ENCODE peak calls at places on chromosomes 4 and X, in eight cellular contexts. U is endodermal cell; K is adipocyte; N is naive thymus-derived CD4-positive, alpha-beta T cell; W is pancreas; I is IMR-90; J is neural progenitor cell; F is Peyer's patch. E is an unnamed sample.

GRCh38 chr4:8431553-8431952 is 9.0 kb downstream of the ACOX3 start:
- DNase-seq in U (no peak), K (no peak), N (no peak), W (no peak), I (no peak), J (no peak), F (no peak), E (no peak)

GRCh38 chr4:91826186-91826585 is 477.6 kb upstream of the GRID2 start:
- DNase-seq in U (no peak), K (peak), N (no peak), W (no peak), I (no peak), J (no peak), F (no peak), E (no peak)

GRCh38 chr4:98283219-98284199 is 22.3 kb downstream of the RAP1GDS1 start:
- DNase-seq in U (no peak), K (no peak), N (no peak), W (no peak), I (peak), J (no peak), F (no peak), E (no peak)

GRCh38 chr4:139175647-139176298 is 1.2 kb downstream of the ELF2 start:
- DNase-seq in U (no peak), K (peak), N (no peak), W (no peak), I (peak), J (peak), F (no peak), E (peak)

GRCh38 chrX:31021537-31021936 is 50.3 kb downstream of the FTHL17 start:
- DNase-seq in U (no peak), K (no peak), N (no peak), W (no peak), I (no peak), J (no peak), F (no peak), E (no peak)

GRCh38 chr4:1240721-1241465 is 8.0 kb downstream of the CTBP1 start:
- DNase-seq in U (no peak), K (no peak), N (no peak), W (no peak), I (no peak), J (no peak), F (peak), E (no peak)

GRCh38 chr4:74320559-74321118 is 12.4 kb downstream of the EPGN start:
- DNase-seq in U (peak), K (peak), N (peak), W (peak), I (peak), J (peak), F (peak), E (peak)

GRCh38 chrX:46587158-46587557 is 13.6 kb downstream of the CHST7 start:
- DNase-seq in U (no peak), K (peak), N (no peak), W (no peak), I (peak), J (no peak), F (no peak), E (no peak)

DNA sequence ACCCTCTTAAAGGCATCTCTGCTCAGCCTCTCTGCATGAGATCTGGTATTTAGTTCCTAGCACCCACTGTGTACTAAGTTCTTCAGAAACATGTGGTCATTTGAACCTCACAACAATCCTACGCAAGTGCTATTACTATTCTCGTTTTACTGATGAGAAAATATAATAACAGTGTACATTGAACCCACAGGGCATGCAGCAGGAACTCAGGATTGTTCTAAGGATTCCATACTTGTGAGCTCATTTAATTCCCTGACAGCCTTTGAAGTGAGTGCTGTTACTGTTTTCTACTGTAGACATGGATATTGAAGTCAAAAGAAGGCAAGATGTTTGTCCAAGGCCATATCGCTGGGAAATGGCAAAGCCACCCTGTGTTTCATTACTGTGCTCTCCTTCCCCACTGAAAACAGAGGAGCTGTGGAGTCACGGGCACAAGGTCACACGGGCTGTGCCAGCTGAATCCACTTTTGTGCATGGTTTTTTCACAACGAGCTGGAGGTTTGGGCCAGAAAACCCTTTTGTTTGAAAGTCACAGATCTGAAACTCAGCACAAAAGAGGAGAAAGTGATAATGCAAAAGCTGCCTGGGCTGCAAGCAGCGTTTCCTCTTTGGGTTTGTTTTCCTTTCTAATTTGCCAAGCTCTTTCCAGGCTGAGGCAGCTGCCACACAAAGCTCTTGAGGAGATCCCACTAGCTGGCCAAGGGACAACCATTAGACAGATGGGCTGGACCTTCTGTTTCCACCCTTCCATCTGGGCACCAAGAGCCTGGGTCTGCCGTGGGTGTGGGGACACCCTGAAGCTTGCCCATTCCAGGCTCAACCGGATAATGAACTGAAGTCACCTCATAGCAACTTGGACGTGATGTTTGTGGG is 194.9 kb upstream of the C1QTNF7 start:
- DNase-seq in U (no peak), K (peak), N (no peak), W (no peak), I (peak), J (no peak), F (no peak), E (no peak)
- H3K4me3 ChIP-seq in U (no peak), K (no peak), N (peak), W (no peak), I (no peak), J (no peak), F (no peak), E (no peak)

GRCh38 chr4:22554670-22555069 is 38.8 kb upstream of the ADGRA3 start:
- DNase-seq in U (no peak), K (no peak), N (no peak), W (no peak), I (no peak), J (no peak), F (no peak), E (no peak)
- H3K4me3 ChIP-seq in U (no peak), K (no peak), N (no peak), W (no peak), I (no peak), J (no peak), F (no peak), E (no peak)

DNA sequence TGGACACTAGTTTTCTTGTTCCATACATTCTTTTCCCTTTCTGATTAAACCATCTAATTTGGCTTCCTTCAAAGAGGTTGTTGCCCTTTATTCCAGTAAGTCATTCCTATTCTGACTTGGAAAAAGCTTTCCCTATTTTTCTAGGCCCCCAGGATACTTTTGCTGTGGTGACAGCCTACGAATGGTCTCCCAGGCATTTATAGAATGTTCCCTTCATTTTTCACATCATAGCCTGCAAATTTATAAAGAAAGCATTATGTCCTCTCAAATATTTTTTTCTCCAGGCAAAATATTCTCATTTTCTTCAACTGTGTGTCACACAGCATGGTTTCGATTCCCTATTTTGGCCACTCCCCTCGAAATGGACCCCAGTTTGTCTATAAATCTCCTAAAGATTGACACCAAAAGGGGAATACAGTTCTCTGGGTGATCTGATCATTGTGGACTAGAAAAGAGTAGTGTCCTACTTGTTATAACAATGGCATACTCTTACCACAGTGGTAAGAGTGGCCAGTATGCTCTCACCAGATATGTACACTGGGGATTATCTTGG is 41.6 kb upstream of the BMP2K start:
- DNase-seq in U (no peak), K (peak), N (no peak), W (no peak), I (no peak), J (no peak), F (no peak), E (no peak)
- H3K4me3 ChIP-seq in U (no peak), K (no peak), N (no peak), W (no peak), I (no peak), J (no peak), F (no peak), E (no peak)

GRCh38 chrX:24471808-24472207 is 6.7 kb downstream of the PDK3 start:
- DNase-seq in U (no peak), K (no peak), N (no peak), W (no peak), I (no peak), J (no peak), F (no peak), E (no peak)
- H3K4me3 ChIP-seq in U (no peak), K (no peak), N (no peak), W (no peak), I (no peak), J (no peak), F (no peak), E (no peak)

GRCh38 chr4:17616283-17616682 is 1.8 kb downstream of the MED28 start:
- DNase-seq in U (no peak), K (no peak), N (no peak), W (no peak), I (no peak), J (no peak), F (no peak), E (no peak)
- H3K4me3 ChIP-seq in U (peak), K (peak), N (peak), W (no peak), I (no peak), J (peak), F (no peak), E (no peak)

DNA sequence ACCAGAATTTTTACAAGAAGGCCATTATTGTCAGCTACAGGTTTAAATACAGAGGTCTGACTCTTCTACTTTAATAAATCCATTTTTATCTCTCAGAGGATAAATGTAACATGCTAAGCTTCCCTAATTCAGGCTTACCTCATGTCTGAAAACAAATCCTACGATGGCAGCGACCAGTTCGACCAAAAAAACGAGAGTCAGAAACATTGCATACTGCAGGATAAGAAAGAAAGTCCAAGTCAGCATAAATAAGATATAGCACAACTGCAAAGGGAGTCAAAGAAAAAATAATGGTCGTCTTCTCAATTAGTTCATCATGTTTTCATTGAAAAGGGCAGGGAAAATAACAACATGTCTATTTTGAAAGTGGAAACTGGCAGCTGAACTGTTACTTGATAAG is 1.6 kb downstream of the TSPAN6 start:
- DNase-seq in U (no peak), K (no peak), N (no peak), W (no peak), I (no peak), J (no peak), F (no peak), E (no peak)
- H3K4me3 ChIP-seq in U (peak), K (peak), N (no peak), W (no peak), I (no peak), J (peak), F (no peak), E (no peak)

GRCh38 chr4:125546272-125546671 is 231.5 kb downstream of the FAT4 start:
- DNase-seq in U (no peak), K (no peak), N (no peak), W (no peak), I (no peak), J (no peak), F (no peak), E (no peak)

GRCh38 chr4:125550769-125551168 is 236.0 kb downstream of the FAT4 start:
- DNase-seq in U (no peak), K (no peak), N (no peak), W (no peak), I (no peak), J (no peak), F (no peak), E (no peak)

GRCh38 chr4:125551451-125551850 is 236.7 kb downstream of the FAT4 start:
- DNase-seq in U (no peak), K (no peak), N (no peak), W (no peak), I (no peak), J (no peak), F (no peak), E (no peak)

GRCh38 chr4:125551967-125552366 is 237.2 kb downstream of the FAT4 start:
- DNase-seq in U (no peak), K (no peak), N (no peak), W (no peak), I (no peak), J (no peak), F (no peak), E (no peak)

DNA sequence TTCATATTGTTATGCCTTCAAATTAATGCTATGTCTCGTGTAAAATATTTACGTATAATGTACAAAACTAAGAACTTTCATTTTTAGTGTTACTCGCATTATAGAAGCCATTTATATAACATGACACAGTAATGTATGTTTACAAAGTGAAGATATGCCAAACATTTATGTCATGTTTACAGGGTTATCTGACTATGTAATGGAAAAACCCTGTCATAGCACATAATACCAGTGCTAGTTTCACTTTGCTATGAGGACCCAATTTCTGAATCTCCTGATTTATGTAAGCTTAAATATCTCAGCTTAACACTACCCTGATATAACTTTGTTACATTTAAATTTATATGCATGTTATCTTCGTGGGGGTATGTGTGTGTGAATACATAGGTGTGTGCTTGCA is 233.1 kb downstream of the FAT4 start:
- DNase-seq in U (no peak), K (peak), N (no peak), W (no peak), I (peak), J (no peak), F (no peak), E (no peak)
- H3K4me3 ChIP-seq in U (no peak), K (no peak), N (no peak), W (no peak), I (no peak), J (no peak), F (no peak), E (no peak)

GRCh38 chrX:57821703-57822375 is 88.4 kb downstream of the ZXDA start:
- DNase-seq in U (peak), K (peak), N (peak), W (peak), I (peak), J (peak), F (peak), E (peak)
- H3K4me3 ChIP-seq in U (no peak), K (no peak), N (no peak), W (peak), I (no peak), J (no peak), F (no peak), E (no peak)

DNA sequence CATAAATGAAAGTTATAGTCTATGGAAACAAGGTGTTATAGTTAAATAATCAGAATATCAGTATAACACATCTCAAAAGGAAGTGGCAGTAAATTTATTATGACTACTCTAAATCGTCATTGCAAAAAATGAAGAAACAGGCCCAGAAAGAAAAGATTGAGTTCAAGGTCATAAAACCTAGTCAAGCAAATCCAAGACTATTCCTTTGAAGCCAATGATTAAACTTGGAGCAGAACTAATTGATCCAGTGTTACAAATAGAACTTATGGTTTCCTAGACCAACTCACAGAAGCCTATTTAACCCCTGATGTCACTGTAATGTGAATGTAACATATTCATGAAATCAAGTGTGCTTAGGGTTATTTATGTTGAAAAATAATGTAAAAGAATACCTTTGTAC is 1.9 kb downstream of the FAM199X start:
- DNase-seq in U (no peak), K (no peak), N (no peak), W (no peak), I (no peak), J (no peak), F (no peak), E (no peak)
- H3K4me3 ChIP-seq in U (peak), K (peak), N (no peak), W (no peak), I (no peak), J (peak), F (no peak), E (peak)

E was measured in HAP-1.